ENCODE peak calls at places on chromosomes 6 and 20, in six cellular contexts. M is IMR-90, H is H9, F is H1, C is mesenchymal stem cell, B is trophoblast cell. P is an unnamed sample.

GRCh38 chr6:90610671-90611542 is 24.0 kb upstream of the MAP3K7 start:
- DNase-seq in H (peak; percentile 75), M (peak; percentile 4), B (no peak), F (peak; percentile 77), C (peak; percentile 37), P (peak; percentile 46)

GRCh38 chr6:53623497-53623896 is 42.1 kb downstream of the KLHL31 start:
- DNase-seq in F (no peak), C (no peak), M (peak; percentile 61), B (no peak), H (no peak), P (no peak)

GRCh38 chr6:148760143-148760505 is 13.3 kb downstream of the UST start:
- DNase-seq in C (no peak), B (no peak), M (no peak), F (no peak), H (no peak), P (no peak)

GRCh38 chr6:72579865-72580264 is 42.0 kb upstream of the KCNQ5 start:
- DNase-seq in C (no peak), M (no peak), H (no peak), B (peak; percentile 54), F (no peak), P (no peak)

GRCh38 chr6:126657556-126658129 is 317.7 kb downstream of the CENPW start:
- DNase-seq in H (no peak), F (no peak), B (peak; percentile 26), C (peak; percentile 38), M (peak; percentile 44), P (no peak)

GRCh38 chr6:3162565-3163247 is 5.4 kb upstream of the TUBB2A start:
- DNase-seq in H (peak; percentile 81), M (peak; percentile 71), F (peak; percentile 85), B (peak; percentile 90), C (peak; percentile 89), P (peak; percentile 77)

GRCh38 chr20:58139849-58140786 is 88.3 kb downstream of the ANKRD60 start:
- DNase-seq in F (peak; percentile 32), H (peak; percentile 12), B (no peak), M (no peak), C (no peak), P (no peak)

GRCh38 chr6:136921521-136921935 is 573 bp upstream of the SLC35D3 start:
- DNase-seq in C (no peak), H (peak; percentile 43), M (no peak), F (peak; percentile 65), B (no peak), P (peak; percentile 15)

GRCh38 chr20:45355209-45355608 is 7.0 kb upstream of the SDC4 start:
- DNase-seq in M (peak; percentile 88), B (peak; percentile 32), C (peak; percentile 95), H (no peak), F (no peak), P (no peak)

GRCh38 chr6:11120273-11121005 is 8.9 kb upstream of the ERVFRD-1 start:
- DNase-seq in H (no peak), F (no peak), B (no peak), C (peak; percentile 39), M (peak; percentile 72), P (no peak)

GRCh38 chr6:43455034-43455747 is at the start of gene DLK2:
- DNase-seq in C (no peak), F (peak; percentile 58), B (peak; percentile 36), M (no peak), H (no peak), P (no peak)

GRCh38 chr6:14365393-14365792 is 247.8 kb downstream of the CD83 start:
- DNase-seq in M (peak; percentile 71), H (no peak), F (no peak), B (peak; percentile 84), C (peak; percentile 3), P (no peak)

GRCh38 chr6:30748851-30749540 is 4.6 kb upstream of the IER3 start:
- DNase-seq in M (peak; percentile 48), B (no peak), H (no peak), F (no peak), C (peak; percentile 41), P (no peak)

GRCh38 chr6:70310063-70310694 is 7.3 kb upstream of the COL9A1 start:
- DNase-seq in B (peak; percentile 75), H (no peak), C (peak; percentile 42), F (no peak), M (peak; percentile 53), P (peak; percentile 31)

GRCh38 chr6:45710304-45710821 is 305.3 kb downstream of the CLIC5 start:
- DNase-seq in F (no peak), B (peak; percentile 43), C (peak; percentile 53), H (no peak), M (peak; percentile 23), P (no peak)

GRCh38 chr20:44402391-44403193 is 47.1 kb downstream of the HNF4A start:
- DNase-seq in H (no peak), C (no peak), B (peak; percentile 19), M (no peak), F (no peak), P (no peak)

GRCh38 chr6:108200631-108201030 is 34.8 kb downstream of the NR2E1 start:
- DNase-seq in H (no peak), C (peak; percentile 8), B (peak; percentile 18), M (peak; percentile 44), F (no peak), P (no peak)

GRCh38 chr20:38034108-38034649 is 633 bp downstream of the RPRD1B start:
- DNase-seq in M (no peak), H (no peak), C (no peak), F (no peak), B (no peak), P (no peak)

GRCh38 chr6:93017213-93017612 is 402.1 kb downstream of the EPHA7 start:
- DNase-seq in F (no peak), H (peak; percentile 74), M (no peak), C (peak; percentile 25), B (no peak), P (no peak)

GRCh38 chr6:935582-935981 is 242.6 kb upstream of the EXOC2 start:
- DNase-seq in C (no peak), B (no peak), F (no peak), H (no peak), M (no peak), P (no peak)

GRCh38 chr6:43887340-43887858 is 117.4 kb downstream of the VEGFA start:
- DNase-seq in F (no peak), B (no peak), M (no peak), H (no peak), C (no peak), P (no peak)

GRCh38 chr20:46021361-46022359 is 7.4 kb upstream of the SLC12A5 start:
- DNase-seq in F (peak; percentile 100), C (peak; percentile 26), M (no peak), H (peak; percentile 98), B (peak; percentile 33), P (peak; percentile 89)

GRCh38 chr20:40648505-40649072 is 40.4 kb downstream of the MAFB start:
- DNase-seq in H (no peak), B (peak; percentile 13), C (no peak), F (no peak), M (no peak), P (no peak)

GRCh38 chr6:149362289-149362688 is 37.8 kb upstream of the SUMO4 start:
- DNase-seq in F (no peak), H (no peak), B (no peak), C (no peak), M (no peak), P (no peak)

GRCh38 chr6:132199343-132199742 is 201.9 kb downstream of the MOXD1 start:
- DNase-seq in F (no peak), B (no peak), H (no peak), M (peak; percentile 90), C (no peak), P (no peak)

GRCh38 chr6:6752129-6752528 is 163.6 kb downstream of the LY86 start:
- DNase-seq in H (no peak), F (no peak), C (no peak), B (no peak), M (peak; percentile 41), P (no peak)

GRCh38 chr6:470901-471448 is 79.4 kb downstream of the IRF4 start:
- DNase-seq in F (no peak), C (no peak), M (no peak), B (no peak), H (no peak), P (no peak)

GRCh38 chr6:26454641-26455040 is 3.1 kb upstream of the BTN2A1 start:
- DNase-seq in C (no peak), B (no peak), F (no peak), M (peak; percentile 52), H (no peak), P (no peak)
- H4K91ac ChIP-seq in C (no peak overlapping the region), B (no peak overlapping the region), F (no peak overlapping the region), M (no peak overlapping the region), H (no peak overlapping the region), P (no peak overlapping the region)

GRCh38 chr6:130019796-130020105 is 1.4 kb downstream of the L3MBTL3 start:
- DNase-seq in M (no peak), F (no peak), H (no peak), C (no peak), B (no peak), P (no peak)
- H4K8ac ChIP-seq in M (no peak overlapping the region), F (no peak overlapping the region), H (no peak overlapping the region), C (no peak overlapping the region), B (peak overlapping the region; percentile 78), P (no peak overlapping the region)

DNA sequence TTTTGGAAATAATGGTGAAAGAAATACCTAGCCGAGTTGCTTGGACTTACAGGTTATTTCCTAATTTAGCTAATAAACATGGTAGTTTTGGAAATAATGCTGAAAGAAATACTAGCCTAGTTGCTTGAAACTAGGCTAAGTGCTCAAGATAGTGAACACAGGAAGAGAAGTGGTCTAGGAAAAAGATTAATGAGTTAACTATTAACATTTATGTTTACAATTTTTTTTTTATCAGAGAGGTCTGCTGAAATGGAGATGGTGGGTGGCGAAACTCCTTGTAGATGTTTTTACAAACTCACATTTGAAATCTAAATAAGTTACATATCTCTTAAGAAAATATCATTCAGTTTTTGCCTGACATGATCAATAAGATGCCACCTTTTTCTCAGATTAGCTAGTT is 39.2 kb downstream of the MAPK14 start:
- DNase-seq in M (no peak), B (no peak), C (no peak), H (no peak), F (no peak), P (no peak)
- H4K91ac ChIP-seq in M (no peak overlapping the region), B (no peak overlapping the region), C (no peak overlapping the region), H (no peak overlapping the region), F (no peak overlapping the region), P (no peak overlapping the region)

GRCh38 chr20:6767536-6768227 is at the start of gene BMP2:
- DNase-seq in B (peak; percentile 21), F (peak; percentile 78), M (peak; percentile 50), C (peak; percentile 74), H (peak; percentile 44), P (peak; percentile 68)
- H4K8ac ChIP-seq in B (no peak within 1 kb of the TSS), F (peak within 1 kb of the TSS; percentile 45), M (no peak within 1 kb of the TSS), C (peak within 1 kb of the TSS; percentile 69), H (no peak within 1 kb of the TSS), P (no peak within 1 kb of the TSS)

DNA sequence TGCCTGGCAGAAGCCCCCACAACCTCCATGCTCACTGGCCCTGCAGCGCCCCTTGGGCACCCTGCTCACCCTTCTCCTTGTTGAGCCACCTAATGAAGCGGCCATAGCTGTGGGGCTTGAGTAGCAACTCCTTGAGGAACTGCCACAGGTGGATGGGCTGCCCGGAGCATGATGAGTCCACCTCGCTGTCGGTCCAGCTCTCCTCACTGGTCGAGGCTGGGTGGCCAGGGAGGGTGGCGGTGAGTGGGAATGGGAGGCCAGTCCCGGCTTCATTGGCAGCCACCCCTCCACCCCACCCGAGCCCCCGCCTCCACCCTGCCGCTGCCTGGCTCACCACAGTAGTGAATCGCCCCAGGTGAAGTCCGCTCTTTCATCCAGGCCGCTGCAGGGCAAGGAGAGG is 16.9 kb downstream of the SPDEF start:
- DNase-seq in H (no peak), M (no peak), B (no peak), F (no peak), C (no peak), P (no peak)
- H4K91ac ChIP-seq in H (no peak overlapping the region), M (no peak overlapping the region), B (no peak overlapping the region), F (no peak overlapping the region), C (no peak overlapping the region), P (no peak overlapping the region)